ENCODE peak calls at places on chromosomes 12 and 14, in four cellular contexts. A, Q, Z and S are unnamed samples.

GRCh38 chr14:103207404-103208072 is 84.3 kb downstream of the TNFAIP2 start:
- DNase-seq in A (no peak), Q (no peak), Z (no peak), S (no peak)

GRCh38 chr14:106141242-106142220 is 615.1 kb downstream of the TMEM121 start:
- DNase-seq in A (peak), Q (peak), Z (no peak), S (no peak)

GRCh38 chr14:99612737-99613330 is 8.8 kb upstream of the CCDC85C start:
- DNase-seq in A (no peak), Q (no peak), Z (no peak), S (no peak)

GRCh38 chr14:57391609-57392195 is 1.3 kb downstream of the NAA30 start:
- DNase-seq in A (no peak), Q (no peak), Z (peak), S (no peak)

GRCh38 chr14:64110832-64111231 is 183.3 kb downstream of the ESR2 start:
- DNase-seq in A (no peak), Q (no peak), Z (peak), S (no peak)

GRCh38 chr14:62289471-62289870 is 527.3 kb downstream of the SNAPC1 start:
- DNase-seq in A (no peak), Q (no peak), Z (peak), S (no peak)

GRCh38 chr12:63400746-63401145 is 249.7 kb upstream of the AVPR1A start:
- DNase-seq in A (no peak), Q (no peak), Z (peak), S (peak)

GRCh38 chr12:31362115-31362758 is 36.3 kb upstream of the SINHCAF start:
- DNase-seq in A (no peak), Q (no peak), Z (no peak), S (no peak)